ENCODE peak calls at places on chromosomes 2 and 18, in nine cellular contexts. B, Q, F, D, V, R, W, S and L are unnamed samples. For H3K4me1, the result is how much of the 10 kb centered on the place peaks cover.

GRCh38 chr2:54704688-54705605 is 18.5 kb upstream of the EML6 start:
- DNase-seq in B (no peak), Q (peak), F (no peak), D (no peak), V (peak), R (no peak), W (peak), S (no peak), L (no peak)

GRCh38 chr2:82344670-82345069 is 2040.1 kb upstream of the LRRTM1 start:
- DNase-seq in B (no peak), Q (no peak), F (no peak), D (no peak), V (no peak), R (no peak), W (peak), S (no peak), L (peak)

GRCh38 chr2:96895709-96896651 is 26.1 kb upstream of the SEMA4C start:
- DNase-seq in B (no peak), Q (no peak), F (no peak), D (no peak), V (no peak), R (peak), W (no peak), S (no peak), L (no peak)

GRCh38 chr2:13968811-13969210 is 663.7 kb upstream of the LRATD1 start:
- DNase-seq in B (no peak), Q (no peak), F (no peak), D (no peak), V (no peak), R (no peak), W (no peak), S (no peak), L (no peak)

GRCh38 chr18:23826850-23827620 is 137.8 kb downstream of the LAMA3 start:
- DNase-seq in B (no peak), Q (no peak), F (no peak), D (peak), V (no peak), R (no peak), W (no peak), S (no peak), L (no peak)

GRCh38 chr2:238786792-238787490 is 60.9 kb upstream of the TWIST2 start:
- DNase-seq in B (no peak), Q (no peak), F (no peak), D (no peak), V (no peak), R (no peak), W (no peak), S (no peak), L (no peak)

GRCh38 chr18:24022141-24022540 is 7.6 kb downstream of the TTC39C start:
- DNase-seq in B (no peak), Q (no peak), F (no peak), D (no peak), V (no peak), R (no peak), W (no peak), S (no peak), L (no peak)

GRCh38 chr2:23687713-23688112 is 239.2 kb downstream of the ATAD2B start:
- DNase-seq in B (no peak), Q (no peak), F (no peak), D (no peak), V (no peak), R (no peak), W (no peak), S (no peak), L (no peak)

GRCh38 chr18:61606068-61606660 is 272.9 kb downstream of the CDH20 start:
- DNase-seq in B (no peak), Q (no peak), F (peak), D (no peak), V (no peak), R (peak), W (peak), S (peak), L (peak)

GRCh38 chr2:227890495-227891079 is 19.2 kb downstream of the DAW1 start:
- DNase-seq in B (no peak), Q (peak), F (no peak), D (no peak), V (peak), R (no peak), W (peak), S (no peak), L (no peak)

GRCh38 chr2:120949027-120949956 is 213.6 kb downstream of the GLI2 start:
- DNase-seq in B (no peak), Q (no peak), F (no peak), D (no peak), V (peak), R (no peak), W (no peak), S (no peak), L (no peak)

GRCh38 chr2:219509780-219510511 is 4.3 kb upstream of the ASIC4 start:
- DNase-seq in B (no peak), Q (no peak), F (peak), D (no peak), V (no peak), R (peak), W (peak), S (peak), L (no peak)

GRCh38 chr2:100882645-100883613 is 63.0 kb downstream of the NPAS2 start:
- DNase-seq in B (no peak), Q (peak), F (peak), D (no peak), V (no peak), R (peak), W (no peak), S (no peak), L (no peak)

GRCh38 chr2:232886176-232886575 is 16.1 kb downstream of the SNORC start:
- DNase-seq in B (no peak), Q (no peak), F (no peak), D (no peak), V (no peak), R (no peak), W (no peak), S (no peak), L (no peak)

GRCh38 chr2:70469435-70469834 is 84.2 kb downstream of the TGFA start:
- DNase-seq in B (no peak), Q (no peak), F (no peak), D (no peak), V (no peak), R (no peak), W (no peak), S (no peak), L (no peak)

GRCh38 chr2:218832520-218832919 is 917 bp upstream of the PRKAG3 start:
- DNase-seq in B (peak), Q (no peak), F (peak), D (peak), V (peak), R (no peak), W (no peak), S (peak), L (no peak)

GRCh38 chr2:24313744-24314632 is 46.3 kb downstream of the ITSN2 start:
- DNase-seq in B (no peak), Q (no peak), F (no peak), D (no peak), V (no peak), R (no peak), W (no peak), S (no peak), L (no peak)

GRCh38 chr2:69017080-69017479 is 4.1 kb downstream of the ANTXR1 start:
- DNase-seq in B (no peak), Q (no peak), F (no peak), D (no peak), V (no peak), R (no peak), W (no peak), S (no peak), L (no peak)

GRCh38 chr2:226184940-226185575 is 614.6 kb downstream of the IRS1 start:
- DNase-seq in B (no peak), Q (no peak), F (peak), D (no peak), V (peak), R (no peak), W (no peak), S (no peak), L (no peak)

GRCh38 chr2:60484080-60484737 is 69.2 kb downstream of the BCL11A start:
- DNase-seq in B (no peak), Q (no peak), F (no peak), D (no peak), V (no peak), R (peak), W (peak), S (no peak), L (no peak)
- H3K4me1 ChIP-seq in B (under half), Q (under half), F (under half), D (half or more), V (under half), R (under half), W (under half), S (half or more), L (under half)

GRCh38 chr2:20214566-20215182 is 10.3 kb downstream of the SDC1 start:
- DNase-seq in B (no peak), Q (no peak), F (no peak), D (peak), V (no peak), R (no peak), W (peak), S (no peak), L (no peak)
- H3K27ac ChIP-seq in B (no peak), Q (no peak), F (no peak), D (no peak), V (peak), R (peak), W (no peak), S (no peak), L (no peak)

GRCh38 chr2:190441564-190441963 is 33.4 kb downstream of the MFSD6 start:
- DNase-seq in B (no peak), Q (no peak), F (no peak), D (no peak), V (no peak), R (no peak), W (no peak), S (no peak), L (no peak)

GRCh38 chr2:190443778-190444481 is 35.8 kb downstream of the MFSD6 start:
- DNase-seq in B (no peak), Q (no peak), F (no peak), D (no peak), V (no peak), R (no peak), W (no peak), S (no peak), L (no peak)

GRCh38 chr2:190443055-190443454 is 34.9 kb downstream of the MFSD6 start:
- DNase-seq in B (no peak), Q (no peak), F (no peak), D (no peak), V (no peak), R (no peak), W (no peak), S (no peak), L (no peak)

GRCh38 chr2:190436552-190436951 is 28.4 kb downstream of the MFSD6 start:
- DNase-seq in B (no peak), Q (no peak), F (no peak), D (no peak), V (no peak), R (no peak), W (no peak), S (no peak), L (no peak)

GRCh38 chr2:190440113-190440512 is 32.0 kb downstream of the MFSD6 start:
- DNase-seq in B (no peak), Q (no peak), F (no peak), D (no peak), V (no peak), R (no peak), W (no peak), S (no peak), L (no peak)
- H3K4me1 ChIP-seq in B (under half), Q (under half), F (under half), D (half or more), V (under half), R (under half), W (under half), S (under half), L (under half)

GRCh38 chr2:39583781-39584180 is 81.9 kb upstream of the TMEM178A start:
- DNase-seq in B (no peak), Q (no peak), F (no peak), D (no peak), V (no peak), R (no peak), W (no peak), S (no peak), L (no peak)
- H3K27ac ChIP-seq in B (no peak), Q (no peak), F (no peak), D (no peak), V (no peak), R (no peak), W (no peak), S (no peak), L (no peak)

GRCh38 chr2:40534528-40534927 is 82.6 kb upstream of the SLC8A1 start:
- DNase-seq in B (no peak), Q (no peak), F (no peak), D (no peak), V (no peak), R (no peak), W (no peak), S (no peak), L (no peak)
- H3K4me1 ChIP-seq in B (under half), Q (under half), F (under half), D (under half), V (under half), R (under half), W (under half), S (under half), L (under half)